ENCODE peak calls at places on chromosomes 11 and 22, in five cellular contexts. Q is HL-60, O is A549, E is right atrium auricular region, L is adrenal gland. Z is an unnamed sample.

GRCh38 chr11:36222755-36223635 is 66.2 kb downstream of the COMMD9 start:
- DNase-seq in Q (no peak), O (no peak), E (no peak), L (no peak), Z (no peak)

GRCh38 chr11:35145249-35145648 is 6.3 kb downstream of the CD44 start:
- DNase-seq in Q (peak), O (no peak), E (no peak), L (no peak), Z (no peak)

GRCh38 chr22:43828711-43829447 is 16.8 kb upstream of the EFCAB6 start:
- DNase-seq in Q (no peak), O (peak), E (peak), L (no peak), Z (peak)

GRCh38 chr22:38869663-38870062 is 2.4 kb downstream of the CBX6 start:
- DNase-seq in Q (no peak), O (no peak), E (no peak), L (peak), Z (no peak)

GRCh38 chr11:110518809-110519514 is 89.2 kb downstream of the FDX1 start:
- DNase-seq in Q (no peak), O (no peak), E (no peak), L (no peak), Z (no peak)

GRCh38 chr11:112219476-112220232 is 6.6 kb upstream of the PTS start:
- DNase-seq in Q (peak), O (peak), E (no peak), L (peak), Z (no peak)

GRCh38 chr11:18703001-18703763 is 4.6 kb downstream of the TMEM86A start:
- DNase-seq in Q (no peak), O (no peak), E (no peak), L (no peak), Z (peak)

GRCh38 chr11:75388386-75389275 is 10.7 kb upstream of the RPS3 start:
- DNase-seq in Q (peak), O (peak), E (peak), L (peak), Z (peak)

GRCh38 chr11:126992804-126993111 is 7.8 kb downstream of the KIRREL3 start:
- DNase-seq in Q (no peak), O (peak), E (no peak), L (no peak), Z (no peak)

GRCh38 chr11:63709336-63709735 is 28.0 kb downstream of the RTN3 start:
- DNase-seq in Q (no peak), O (no peak), E (no peak), L (no peak), Z (no peak)

GRCh38 chr11:69297926-69298777 is 4.2 kb downstream of the MYEOV start:
- DNase-seq in Q (peak), O (peak), E (peak), L (peak), Z (peak)
- TF ChIP-seq CTCF in Q (no peak), O (no peak), E (no peak), L (no peak), Z (no peak)

GRCh38 chr11:100711984-100712383 is 24.9 kb downstream of the ARHGAP42 start:
- DNase-seq in Q (no peak), O (no peak), E (no peak), L (no peak), Z (no peak)

GRCh38 chr11:100712618-100713017 is 25.5 kb downstream of the ARHGAP42 start:
- DNase-seq in Q (no peak), O (no peak), E (no peak), L (no peak), Z (no peak)

GRCh38 chr11:100719362-100719761 is 32.3 kb downstream of the ARHGAP42 start:
- DNase-seq in Q (no peak), O (peak), E (no peak), L (no peak), Z (no peak)

GRCh38 chr11:100716848-100717247 is 29.8 kb downstream of the ARHGAP42 start:
- DNase-seq in Q (no peak), O (no peak), E (no peak), L (no peak), Z (no peak)

GRCh38 chr11:100715163-100715792 is 28.2 kb downstream of the ARHGAP42 start:
- DNase-seq in Q (no peak), O (no peak), E (no peak), L (no peak), Z (no peak)
- H3K27ac ChIP-seq in Q (no peak), O (peak), E (peak), L (no peak), Z (peak)

GRCh38 chr11:86202013-86202336 is 42.6 kb upstream of the EED start:
- DNase-seq in Q (peak), O (no peak), E (no peak), L (no peak), Z (no peak)
- H3K4me3 ChIP-seq in Q (peak), O (no peak), E (peak), L (peak), Z (peak)

GRCh38 chr22:36145881-36146280 is 14.7 kb downstream of the APOL3 start:
- DNase-seq in Q (no peak), O (no peak), E (no peak), L (no peak), Z (no peak)

GRCh38 chr22:36143956-36144355 is 16.6 kb downstream of the APOL3 start:
- DNase-seq in Q (no peak), O (no peak), E (no peak), L (no peak), Z (no peak)

GRCh38 chr22:36143066-36143815 is 17.3 kb downstream of the APOL3 start:
- DNase-seq in Q (no peak), O (no peak), E (no peak), L (no peak), Z (no peak)

GRCh38 chr22:36147196-36147788 is 13.3 kb downstream of the APOL3 start:
- DNase-seq in Q (no peak), O (no peak), E (no peak), L (no peak), Z (no peak)

DNA sequence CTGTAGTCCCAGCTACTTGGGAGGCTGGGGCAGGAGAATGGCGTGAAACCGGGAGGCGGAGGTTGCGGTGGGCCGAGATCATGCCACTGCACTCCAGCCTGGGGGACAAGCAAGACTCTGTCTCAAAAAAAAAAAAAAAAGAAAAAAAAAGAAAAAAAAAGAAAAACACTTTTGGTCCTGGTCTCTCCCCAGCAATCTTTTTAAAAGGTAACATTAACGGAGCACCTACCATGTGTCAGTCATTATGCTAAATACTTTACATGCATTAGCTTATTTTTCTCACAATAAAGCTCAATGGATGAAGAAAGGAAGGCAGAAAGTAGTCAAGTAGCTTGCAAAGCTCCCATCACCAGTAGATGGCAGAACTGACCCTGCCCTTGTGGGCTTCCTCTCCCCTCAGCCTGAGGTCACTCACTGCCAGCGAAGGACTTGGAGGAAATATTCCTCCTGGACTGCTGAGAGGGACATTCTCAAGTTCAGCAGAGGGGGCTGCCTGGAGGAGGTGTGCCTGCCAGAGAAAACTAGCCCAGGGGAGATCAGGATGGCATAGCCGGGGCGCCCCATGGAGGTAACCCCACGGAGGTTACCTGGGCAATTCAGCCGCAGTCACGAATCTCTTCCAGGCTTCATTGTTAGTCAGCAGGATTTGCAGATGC is 15.5 kb downstream of the APOL3 start:
- DNase-seq in Q (peak), O (peak), E (peak), L (peak), Z (peak)
- TF ChIP-seq CTCF in Q (peak), O (peak), E (peak), L (peak), Z (peak)

GRCh38 chr22:23291806-23292452 is 111.6 kb downstream of the BCR start:
- DNase-seq in Q (no peak), O (no peak), E (no peak), L (no peak), Z (no peak)
- H3K27ac ChIP-seq in Q (no peak), O (no peak), E (no peak), L (no peak), Z (no peak)

GRCh38 chr11:67667490-67668190 is 6.8 kb downstream of the ALDH3B2 start:
- DNase-seq in Q (no peak), O (no peak), E (no peak), L (no peak), Z (no peak)

GRCh38 chr11:67670316-67671210 is 3.9 kb downstream of the ALDH3B2 start:
- DNase-seq in Q (no peak), O (peak), E (no peak), L (no peak), Z (no peak)

GRCh38 chr11:67666303-67666645 is 8.1 kb downstream of the ALDH3B2 start:
- DNase-seq in Q (no peak), O (no peak), E (no peak), L (no peak), Z (no peak)

GRCh38 chr11:67666676-67667489 is 7.5 kb downstream of the ALDH3B2 start:
- DNase-seq in Q (no peak), O (no peak), E (no peak), L (no peak), Z (no peak)

DNA sequence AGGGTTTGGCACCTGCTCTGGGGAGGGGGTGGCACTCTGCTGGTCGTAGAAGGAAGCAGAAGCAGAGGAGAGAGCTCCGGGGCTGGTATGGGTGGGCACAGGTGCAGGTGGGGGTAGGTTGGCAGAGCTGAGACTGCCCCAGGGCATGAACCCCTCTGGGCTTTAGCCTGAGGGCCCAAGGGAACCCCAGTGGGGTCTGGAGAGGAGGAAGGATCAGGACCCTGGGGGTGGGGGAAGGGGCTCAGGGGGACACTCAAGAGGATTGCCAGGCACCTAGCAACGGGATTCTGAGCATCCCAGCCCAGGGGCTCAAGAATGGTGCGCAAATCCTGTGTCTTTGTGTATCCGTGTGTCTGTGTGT is 6.3 kb downstream of the ALDH3B2 start:
- DNase-seq in Q (no peak), O (no peak), E (no peak), L (no peak), Z (no peak)
- H3K4me3 ChIP-seq in Q (no peak), O (no peak), E (no peak), L (no peak), Z (no peak)